ENCODE peak calls at places on chromosome 6, in ten cellular contexts. One of them, this sample, is unnamed.

GRCh38 chr6:2562721-2563120 is 188.0 kb downstream of the MYLK4 start:
- DNase-seq in body of pancreas: no peak
- DNase-seq in astrocyte: no peak
- DNase-seq in thoracic aorta: no peak
- DNase-seq in uterus: no peak
- DNase-seq in sigmoid colon: no peak
- DNase-seq in IMR-90: no peak
- DNase-seq in left ventricle myocardium inferior: peak; percentile 35
- DNase-seq in Caco-2: no peak
- DNase-seq in mesendoderm: no peak
- DNase-seq in this sample: no peak

GRCh38 chr6:129686941-129687627 is 22.9 kb downstream of the ARHGAP18 start:
- DNase-seq in body of pancreas: no peak
- DNase-seq in astrocyte: peak; percentile 64
- DNase-seq in thoracic aorta: no peak
- DNase-seq in uterus: no peak
- DNase-seq in sigmoid colon: no peak
- DNase-seq in IMR-90: peak; percentile 52
- DNase-seq in left ventricle myocardium inferior: no peak
- DNase-seq in Caco-2: no peak
- DNase-seq in mesendoderm: no peak
- DNase-seq in this sample: no peak

GRCh38 chr6:15346315-15346714 is 100.4 kb downstream of the JARID2 start:
- DNase-seq in body of pancreas: no peak
- DNase-seq in astrocyte: no peak
- DNase-seq in thoracic aorta: no peak
- DNase-seq in uterus: no peak
- DNase-seq in sigmoid colon: no peak
- DNase-seq in IMR-90: no peak
- DNase-seq in left ventricle myocardium inferior: no peak
- DNase-seq in Caco-2: no peak
- DNase-seq in mesendoderm: no peak
- DNase-seq in this sample: no peak

GRCh38 chr6:26183581-26184408 is 96.6 kb downstream of the HFE start:
- DNase-seq in body of pancreas: peak; percentile 76
- DNase-seq in astrocyte: peak; percentile 88
- DNase-seq in thoracic aorta: no peak
- DNase-seq in uterus: peak; percentile 75
- DNase-seq in sigmoid colon: peak; percentile 88
- DNase-seq in IMR-90: peak; percentile 92
- DNase-seq in left ventricle myocardium inferior: peak; percentile 53
- DNase-seq in Caco-2: peak; percentile 61
- DNase-seq in mesendoderm: peak; percentile 98
- DNase-seq in this sample: peak; percentile 72

GRCh38 chr6:46011241-46012085 is 4.2 kb downstream of the CLIC5 start:
- DNase-seq in body of pancreas: no peak
- DNase-seq in astrocyte: no peak
- DNase-seq in thoracic aorta: no peak
- DNase-seq in uterus: no peak
- DNase-seq in sigmoid colon: no peak
- DNase-seq in IMR-90: no peak
- DNase-seq in left ventricle myocardium inferior: peak; percentile 17
- DNase-seq in Caco-2: peak; percentile 39
- DNase-seq in mesendoderm: no peak
- DNase-seq in this sample: no peak

GRCh38 chr6:137095093-137095492 is 50.3 kb upstream of the IL20RA start:
- DNase-seq in body of pancreas: no peak
- DNase-seq in astrocyte: no peak
- DNase-seq in thoracic aorta: no peak
- DNase-seq in uterus: no peak
- DNase-seq in sigmoid colon: no peak
- DNase-seq in IMR-90: no peak
- DNase-seq in left ventricle myocardium inferior: no peak
- DNase-seq in Caco-2: no peak
- DNase-seq in mesendoderm: no peak
- DNase-seq in this sample: no peak

GRCh38 chr6:154605207-154605877 is 94.9 kb upstream of the CNKSR3 start:
- DNase-seq in body of pancreas: no peak
- DNase-seq in astrocyte: peak; percentile 80
- DNase-seq in thoracic aorta: no peak
- DNase-seq in uterus: no peak
- DNase-seq in sigmoid colon: no peak
- DNase-seq in IMR-90: no peak
- DNase-seq in left ventricle myocardium inferior: no peak
- DNase-seq in Caco-2: no peak
- DNase-seq in mesendoderm: no peak
- DNase-seq in this sample: no peak

GRCh38 chr6:162404926-162405325 is 322.6 kb downstream of the PRKN start:
- DNase-seq in body of pancreas: no peak
- DNase-seq in astrocyte: no peak
- DNase-seq in thoracic aorta: no peak
- DNase-seq in uterus: no peak
- DNase-seq in sigmoid colon: no peak
- DNase-seq in IMR-90: no peak
- DNase-seq in left ventricle myocardium inferior: no peak
- DNase-seq in Caco-2: no peak
- DNase-seq in mesendoderm: no peak
- DNase-seq in this sample: no peak

GRCh38 chr6:36805107-36805797 is 34.0 kb downstream of the CPNE5 start:
- DNase-seq in body of pancreas: no peak
- DNase-seq in astrocyte: no peak
- DNase-seq in thoracic aorta: no peak
- DNase-seq in uterus: no peak
- DNase-seq in sigmoid colon: no peak
- DNase-seq in IMR-90: no peak
- DNase-seq in left ventricle myocardium inferior: no peak
- DNase-seq in Caco-2: no peak
- DNase-seq in mesendoderm: no peak
- DNase-seq in this sample: no peak

GRCh38 chr6:36803482-36803881 is 35.8 kb downstream of the CPNE5 start:
- DNase-seq in body of pancreas: no peak
- DNase-seq in astrocyte: no peak
- DNase-seq in thoracic aorta: no peak
- DNase-seq in uterus: no peak
- DNase-seq in sigmoid colon: no peak
- DNase-seq in IMR-90: no peak
- DNase-seq in left ventricle myocardium inferior: no peak
- DNase-seq in Caco-2: no peak
- DNase-seq in mesendoderm: no peak
- DNase-seq in this sample: no peak

GRCh38 chr6:36805917-36806316 is 33.3 kb downstream of the CPNE5 start:
- DNase-seq in body of pancreas: no peak
- DNase-seq in astrocyte: no peak
- DNase-seq in thoracic aorta: no peak
- DNase-seq in uterus: no peak
- DNase-seq in sigmoid colon: no peak
- DNase-seq in IMR-90: no peak
- DNase-seq in left ventricle myocardium inferior: no peak
- DNase-seq in Caco-2: no peak
- DNase-seq in mesendoderm: peak; percentile 52
- DNase-seq in this sample: no peak

GRCh38 chr6:36804549-36804948 is 34.7 kb downstream of the CPNE5 start:
- DNase-seq in body of pancreas: no peak
- DNase-seq in astrocyte: no peak
- DNase-seq in thoracic aorta: no peak
- DNase-seq in uterus: no peak
- DNase-seq in sigmoid colon: no peak
- DNase-seq in IMR-90: no peak
- DNase-seq in left ventricle myocardium inferior: no peak
- DNase-seq in Caco-2: no peak
- DNase-seq in mesendoderm: no peak
- DNase-seq in this sample: no peak

DNA sequence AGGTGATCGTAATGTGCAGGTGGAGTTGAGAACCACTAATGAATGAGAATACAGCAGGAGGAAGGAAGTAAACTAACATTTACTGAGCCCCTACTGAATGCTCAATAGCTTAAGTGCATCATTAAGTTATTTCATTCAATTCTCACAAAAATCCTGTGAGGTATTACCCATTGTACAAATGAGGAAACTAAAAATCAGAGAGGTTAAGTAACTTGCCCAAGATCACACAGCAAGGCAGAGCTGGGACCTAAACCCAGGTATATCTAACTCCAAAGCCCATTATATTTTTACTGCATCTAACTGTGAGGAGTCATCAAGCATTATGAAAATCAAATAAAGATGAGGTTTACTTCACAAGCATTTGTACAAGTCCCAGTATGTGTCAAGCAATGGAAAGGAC is 35.3 kb downstream of the CPNE5 start:
- DNase-seq in body of pancreas: no peak
- DNase-seq in astrocyte: no peak
- DNase-seq in thoracic aorta: no peak
- DNase-seq in uterus: no peak
- DNase-seq in sigmoid colon: no peak
- DNase-seq in IMR-90: no peak
- DNase-seq in left ventricle myocardium inferior: no peak
- DNase-seq in Caco-2: no peak
- DNase-seq in mesendoderm: no peak
- DNase-seq in this sample: no peak
- H3K4me1 ChIP-seq in body of pancreas: peaks cover 7% of the 10 kb centered on the region
- H3K4me1 ChIP-seq in astrocyte: no peaks in the 10 kb centered on the region
- H3K4me1 ChIP-seq in thoracic aorta: no peaks in the 10 kb centered on the region
- H3K4me1 ChIP-seq in uterus: no peaks in the 10 kb centered on the region
- H3K4me1 ChIP-seq in sigmoid colon: no peaks in the 10 kb centered on the region
- H3K4me1 ChIP-seq in IMR-90: no peaks in the 10 kb centered on the region
- H3K4me1 ChIP-seq in left ventricle myocardium inferior: no peaks in the 10 kb centered on the region
- H3K4me1 ChIP-seq in Caco-2: no peaks in the 10 kb centered on the region
- H3K4me1 ChIP-seq in mesendoderm: no peaks in the 10 kb centered on the region
- H3K4me1 ChIP-seq in this sample: no peaks in the 10 kb centered on the region

DNA sequence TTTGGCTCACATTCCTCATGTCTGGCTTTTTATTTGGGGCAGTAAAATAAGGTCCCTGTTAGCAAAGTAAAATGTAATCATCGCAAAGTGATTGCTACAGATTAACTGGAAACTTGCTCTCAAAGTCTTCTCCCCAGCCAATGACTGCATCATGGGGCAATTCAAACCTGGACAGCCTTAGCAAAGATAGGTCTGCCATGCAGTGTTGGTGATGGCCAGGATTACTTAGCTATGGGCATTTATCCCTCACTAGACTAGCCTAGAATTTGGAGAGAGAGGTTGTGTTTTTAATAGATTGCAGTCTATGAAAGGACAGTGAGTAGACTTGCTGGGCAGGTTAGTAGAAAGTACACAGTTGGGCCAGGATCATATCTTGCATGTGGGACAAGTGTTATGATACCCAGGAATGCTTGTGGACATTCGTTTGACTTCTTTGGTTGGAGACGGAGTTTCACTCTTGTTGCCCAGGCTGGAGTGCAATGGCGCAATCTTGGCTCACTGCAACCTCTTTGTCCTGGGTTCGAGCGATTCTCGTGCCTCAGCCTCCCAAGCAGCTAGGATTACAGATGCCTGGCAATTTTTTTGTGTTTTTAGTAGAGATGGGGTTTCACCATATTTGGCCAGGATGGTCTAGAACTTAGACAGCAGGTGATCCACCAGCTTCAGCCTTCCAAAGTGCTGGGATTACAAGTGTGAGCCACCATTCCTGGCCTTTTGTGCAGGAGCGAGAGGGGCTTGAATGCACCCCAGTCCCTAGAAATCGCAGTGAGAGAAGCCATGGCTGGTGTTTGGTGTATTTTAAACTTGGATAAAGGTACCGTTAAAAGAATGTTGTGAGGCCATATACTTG is 3.4 kb downstream of the RPS12 start:
- DNase-seq in body of pancreas: no peak
- DNase-seq in astrocyte: no peak
- DNase-seq in thoracic aorta: no peak
- DNase-seq in uterus: no peak
- DNase-seq in sigmoid colon: no peak
- DNase-seq in IMR-90: no peak
- DNase-seq in left ventricle myocardium inferior: no peak
- DNase-seq in Caco-2: no peak
- DNase-seq in mesendoderm: no peak
- DNase-seq in this sample: no peak
- H3K4me1 ChIP-seq in body of pancreas: peaks cover 29% of the 10 kb centered on the region
- H3K4me1 ChIP-seq in astrocyte: peaks cover 19% of the 10 kb centered on the region
- H3K4me1 ChIP-seq in thoracic aorta: peaks cover 25% of the 10 kb centered on the region
- H3K4me1 ChIP-seq in uterus: peaks cover 9% of the 10 kb centered on the region
- H3K4me1 ChIP-seq in sigmoid colon: no peaks in the 10 kb centered on the region
- H3K4me1 ChIP-seq in IMR-90: peaks cover 5% of the 10 kb centered on the region
- H3K4me1 ChIP-seq in left ventricle myocardium inferior: peaks cover 63% of the 10 kb centered on the region
- H3K4me1 ChIP-seq in Caco-2: no peaks in the 10 kb centered on the region
- H3K4me1 ChIP-seq in mesendoderm: no peaks in the 10 kb centered on the region
- H3K4me1 ChIP-seq in this sample: peaks cover 28% of the 10 kb centered on the region

DNA sequence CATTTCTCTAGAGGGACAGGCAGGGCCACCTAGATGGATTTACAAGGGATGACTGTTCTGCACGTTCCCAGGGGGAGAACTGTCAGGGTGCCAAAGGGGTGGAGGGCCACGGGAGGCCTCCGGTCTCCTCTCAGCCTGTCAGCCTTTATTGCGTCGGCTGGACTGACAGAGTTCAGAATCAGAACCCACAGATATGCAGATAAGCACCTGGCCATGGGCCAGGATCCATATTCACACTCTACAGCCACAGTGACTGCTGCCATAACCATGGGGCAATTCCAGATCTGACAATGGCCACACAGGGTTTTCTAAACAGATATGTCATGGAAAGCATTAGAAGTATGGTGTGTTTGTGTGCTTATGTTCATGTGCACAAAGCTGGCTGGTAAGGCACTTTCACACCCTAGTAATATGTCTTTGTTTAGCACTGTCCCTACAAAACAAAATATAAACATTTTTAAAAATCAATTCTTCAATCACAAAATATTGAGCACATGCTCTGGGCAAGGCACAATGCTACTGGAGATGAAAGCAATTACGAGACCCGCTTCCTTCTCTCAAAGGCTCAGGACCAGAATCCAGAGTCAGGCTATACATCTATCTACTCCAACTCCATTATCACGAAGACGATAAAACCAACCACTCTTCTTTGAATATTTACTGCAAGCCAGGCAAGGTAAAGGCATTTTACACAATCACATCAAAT is 29.1 kb downstream of the TRAM2 start:
- DNase-seq in body of pancreas: peak; percentile 24
- DNase-seq in astrocyte: peak; percentile 65
- DNase-seq in thoracic aorta: no peak
- DNase-seq in uterus: no peak
- DNase-seq in sigmoid colon: no peak
- DNase-seq in IMR-90: peak; percentile 75
- DNase-seq in left ventricle myocardium inferior: no peak
- DNase-seq in Caco-2: no peak
- DNase-seq in mesendoderm: no peak
- DNase-seq in this sample: no peak
- H3K4me1 ChIP-seq in body of pancreas: peaks cover 82% of the 10 kb centered on the region
- H3K4me1 ChIP-seq in astrocyte: peaks cover 91% of the 10 kb centered on the region
- H3K4me1 ChIP-seq in thoracic aorta: peaks cover 99% of the 10 kb centered on the region
- H3K4me1 ChIP-seq in uterus: peaks cover 26% of the 10 kb centered on the region
- H3K4me1 ChIP-seq in sigmoid colon: no peaks in the 10 kb centered on the region
- H3K4me1 ChIP-seq in IMR-90: peaks cover 70% of the 10 kb centered on the region
- H3K4me1 ChIP-seq in left ventricle myocardium inferior: peaks cover 99% of the 10 kb centered on the region
- H3K4me1 ChIP-seq in Caco-2: peaks cover 51% of the 10 kb centered on the region
- H3K4me1 ChIP-seq in mesendoderm: peaks cover 32% of the 10 kb centered on the region
- H3K4me1 ChIP-seq in this sample: peaks cover 87% of the 10 kb centered on the region

DNA sequence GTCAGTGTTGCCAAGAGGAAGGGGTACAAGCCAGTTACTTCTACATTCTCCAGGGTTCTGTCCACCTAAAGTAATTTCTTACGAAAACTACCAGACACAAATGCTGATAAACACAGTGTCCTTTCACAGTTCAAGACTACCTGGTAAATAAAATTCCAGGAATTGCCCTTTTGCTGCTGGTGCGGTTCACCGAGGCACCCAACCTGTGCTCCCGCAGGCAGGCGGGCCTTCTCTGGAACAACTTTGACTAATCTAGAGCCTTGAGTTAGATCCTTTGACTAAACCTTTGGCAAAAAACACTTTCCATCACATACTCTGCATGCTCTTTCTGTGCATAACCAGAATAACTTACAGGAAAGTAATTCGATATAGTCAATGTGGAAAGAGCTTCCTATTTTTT is 107.0 kb downstream of the HUS1B start:
- DNase-seq in body of pancreas: no peak
- DNase-seq in astrocyte: no peak
- DNase-seq in thoracic aorta: no peak
- DNase-seq in uterus: no peak
- DNase-seq in sigmoid colon: no peak
- DNase-seq in IMR-90: no peak
- DNase-seq in left ventricle myocardium inferior: no peak
- DNase-seq in Caco-2: no peak
- DNase-seq in mesendoderm: no peak
- DNase-seq in this sample: no peak
- H3K4me1 ChIP-seq in body of pancreas: no peaks in the 10 kb centered on the region
- H3K4me1 ChIP-seq in astrocyte: no peaks in the 10 kb centered on the region
- H3K4me1 ChIP-seq in thoracic aorta: no peaks in the 10 kb centered on the region
- H3K4me1 ChIP-seq in uterus: no peaks in the 10 kb centered on the region
- H3K4me1 ChIP-seq in sigmoid colon: no peaks in the 10 kb centered on the region
- H3K4me1 ChIP-seq in IMR-90: no peaks in the 10 kb centered on the region
- H3K4me1 ChIP-seq in left ventricle myocardium inferior: no peaks in the 10 kb centered on the region
- H3K4me1 ChIP-seq in Caco-2: no peaks in the 10 kb centered on the region
- H3K4me1 ChIP-seq in mesendoderm: peaks cover 3% of the 10 kb centered on the region
- H3K4me1 ChIP-seq in this sample: no peaks in the 10 kb centered on the region

This sample was measured in lower lobe of right lung.